ENCODE peak calls at places on chromosomes 11 and 22, in ten cellular contexts. One of them, this sample, is unnamed.

GRCh38 chr11:110000045-110000502 is 93.1 kb upstream of the ZC3H12C start:
- DNase-seq in stimulated activated naive B cell treated with anti-CD40 and anti-IgM and Interleukin-4, amounts not matched to agents 10 μg/mL and 1 μg/mL and 100 μg/mL, for 72 hours: peak; percentile 64
- DNase-seq in PC-3: peak; percentile 93
- DNase-seq in anterior cingulate cortex: no peak
- DNase-seq in cardiac fibroblast: peak; percentile 95
- DNase-seq in T1000: no peak
- DNase-seq in kidney glomerular epithelial cell: peak; percentile 72
- DNase-seq in HS-5: peak; percentile 52
- DNase-seq in kidney tubule cell: peak; percentile 88
- DNase-seq in activated effector memory CD4-positive, alpha-beta T cell treated with Interleukin-2 at 50 U/mL for 16 hours: no peak
- DNase-seq in this sample: peak; percentile 65

GRCh38 chr11:536841-537621 is at the start of gene LRRC56:
- DNase-seq in stimulated activated naive B cell treated with anti-CD40 and anti-IgM and Interleukin-4, amounts not matched to agents 10 μg/mL and 1 μg/mL and 100 μg/mL, for 72 hours: peak; percentile 96
- DNase-seq in PC-3: peak; percentile 86
- DNase-seq in anterior cingulate cortex: peak; percentile 34
- DNase-seq in cardiac fibroblast: peak; percentile 76
- DNase-seq in T1000: peak; percentile 83
- DNase-seq in kidney glomerular epithelial cell: peak; percentile 58
- DNase-seq in HS-5: no peak
- DNase-seq in kidney tubule cell: peak; percentile 91
- DNase-seq in activated effector memory CD4-positive, alpha-beta T cell treated with Interleukin-2 at 50 U/mL for 16 hours: peak; percentile 83
- DNase-seq in this sample: peak; percentile 81

GRCh38 chr11:75583710-75584658 is 21.9 kb downstream of the SERPINH1 start:
- DNase-seq in stimulated activated naive B cell treated with anti-CD40 and anti-IgM and Interleukin-4, amounts not matched to agents 10 μg/mL and 1 μg/mL and 100 μg/mL, for 72 hours: no peak
- DNase-seq in PC-3: no peak
- DNase-seq in anterior cingulate cortex: peak; percentile 67
- DNase-seq in cardiac fibroblast: peak; percentile 47
- DNase-seq in T1000: no peak
- DNase-seq in kidney glomerular epithelial cell: peak; percentile 41
- DNase-seq in HS-5: no peak
- DNase-seq in kidney tubule cell: peak; percentile 50
- DNase-seq in activated effector memory CD4-positive, alpha-beta T cell treated with Interleukin-2 at 50 U/mL for 16 hours: no peak
- DNase-seq in this sample: no peak

GRCh38 chr11:70532066-70532440 is 133.7 kb downstream of the CTTN start:
- DNase-seq in stimulated activated naive B cell treated with anti-CD40 and anti-IgM and Interleukin-4, amounts not matched to agents 10 μg/mL and 1 μg/mL and 100 μg/mL, for 72 hours: no peak
- DNase-seq in PC-3: no peak
- DNase-seq in anterior cingulate cortex: no peak
- DNase-seq in cardiac fibroblast: no peak
- DNase-seq in T1000: no peak
- DNase-seq in kidney glomerular epithelial cell: no peak
- DNase-seq in HS-5: no peak
- DNase-seq in kidney tubule cell: peak; percentile 16
- DNase-seq in activated effector memory CD4-positive, alpha-beta T cell treated with Interleukin-2 at 50 U/mL for 16 hours: no peak
- DNase-seq in this sample: no peak

GRCh38 chr11:131827440-131827839 is 457.0 kb downstream of the NTM start:
- DNase-seq in stimulated activated naive B cell treated with anti-CD40 and anti-IgM and Interleukin-4, amounts not matched to agents 10 μg/mL and 1 μg/mL and 100 μg/mL, for 72 hours: no peak
- DNase-seq in PC-3: no peak
- DNase-seq in anterior cingulate cortex: no peak
- DNase-seq in cardiac fibroblast: no peak
- DNase-seq in T1000: no peak
- DNase-seq in kidney glomerular epithelial cell: no peak
- DNase-seq in HS-5: no peak
- DNase-seq in kidney tubule cell: no peak
- DNase-seq in activated effector memory CD4-positive, alpha-beta T cell treated with Interleukin-2 at 50 U/mL for 16 hours: no peak
- DNase-seq in this sample: no peak

GRCh38 chr11:2315395-2316168 is 13.8 kb downstream of the TSPAN32 start:
- DNase-seq in stimulated activated naive B cell treated with anti-CD40 and anti-IgM and Interleukin-4, amounts not matched to agents 10 μg/mL and 1 μg/mL and 100 μg/mL, for 72 hours: no peak
- DNase-seq in PC-3: no peak
- DNase-seq in anterior cingulate cortex: no peak
- DNase-seq in cardiac fibroblast: no peak
- DNase-seq in T1000: no peak
- DNase-seq in kidney glomerular epithelial cell: no peak
- DNase-seq in HS-5: no peak
- DNase-seq in kidney tubule cell: no peak
- DNase-seq in activated effector memory CD4-positive, alpha-beta T cell treated with Interleukin-2 at 50 U/mL for 16 hours: no peak
- DNase-seq in this sample: no peak

GRCh38 chr11:112555491-112556364 is 295.1 kb upstream of the PLET1 start:
- DNase-seq in stimulated activated naive B cell treated with anti-CD40 and anti-IgM and Interleukin-4, amounts not matched to agents 10 μg/mL and 1 μg/mL and 100 μg/mL, for 72 hours: peak; percentile 13
- DNase-seq in PC-3: peak; percentile 65
- DNase-seq in anterior cingulate cortex: peak; percentile 49
- DNase-seq in cardiac fibroblast: peak; percentile 32
- DNase-seq in T1000: no peak
- DNase-seq in kidney glomerular epithelial cell: peak; percentile 21
- DNase-seq in HS-5: no peak
- DNase-seq in kidney tubule cell: peak; percentile 42
- DNase-seq in activated effector memory CD4-positive, alpha-beta T cell treated with Interleukin-2 at 50 U/mL for 16 hours: peak; percentile 59
- DNase-seq in this sample: peak; percentile 38

GRCh38 chr11:69540118-69541000 is 58.9 kb downstream of the LINC01488 start:
- DNase-seq in stimulated activated naive B cell treated with anti-CD40 and anti-IgM and Interleukin-4, amounts not matched to agents 10 μg/mL and 1 μg/mL and 100 μg/mL, for 72 hours: no peak
- DNase-seq in PC-3: peak; percentile 16
- DNase-seq in anterior cingulate cortex: peak; percentile 69
- DNase-seq in cardiac fibroblast: peak; percentile 26
- DNase-seq in T1000: no peak
- DNase-seq in kidney glomerular epithelial cell: no peak
- DNase-seq in HS-5: no peak
- DNase-seq in kidney tubule cell: peak; percentile 60
- DNase-seq in activated effector memory CD4-positive, alpha-beta T cell treated with Interleukin-2 at 50 U/mL for 16 hours: no peak
- DNase-seq in this sample: no peak

GRCh38 chr22:47175761-47176359 is 413.4 kb downstream of the TBC1D22A start:
- DNase-seq in stimulated activated naive B cell treated with anti-CD40 and anti-IgM and Interleukin-4, amounts not matched to agents 10 μg/mL and 1 μg/mL and 100 μg/mL, for 72 hours: no peak
- DNase-seq in PC-3: no peak
- DNase-seq in anterior cingulate cortex: no peak
- DNase-seq in cardiac fibroblast: no peak
- DNase-seq in T1000: no peak
- DNase-seq in kidney glomerular epithelial cell: no peak
- DNase-seq in HS-5: no peak
- DNase-seq in kidney tubule cell: no peak
- DNase-seq in activated effector memory CD4-positive, alpha-beta T cell treated with Interleukin-2 at 50 U/mL for 16 hours: no peak
- DNase-seq in this sample: no peak

GRCh38 chr22:24435861-24436351 is 8.5 kb downstream of the ADORA2A start:
- DNase-seq in stimulated activated naive B cell treated with anti-CD40 and anti-IgM and Interleukin-4, amounts not matched to agents 10 μg/mL and 1 μg/mL and 100 μg/mL, for 72 hours: no peak
- DNase-seq in PC-3: no peak
- DNase-seq in anterior cingulate cortex: no peak
- DNase-seq in cardiac fibroblast: peak; percentile 91
- DNase-seq in T1000: peak; percentile 43
- DNase-seq in kidney glomerular epithelial cell: no peak
- DNase-seq in HS-5: peak; percentile 41
- DNase-seq in kidney tubule cell: no peak
- DNase-seq in activated effector memory CD4-positive, alpha-beta T cell treated with Interleukin-2 at 50 U/mL for 16 hours: no peak
- DNase-seq in this sample: no peak

GRCh38 chr11:125345706-125346561 is 150.1 kb downstream of the FEZ1 start:
- DNase-seq in stimulated activated naive B cell treated with anti-CD40 and anti-IgM and Interleukin-4, amounts not matched to agents 10 μg/mL and 1 μg/mL and 100 μg/mL, for 72 hours: no peak
- DNase-seq in PC-3: peak; percentile 74
- DNase-seq in anterior cingulate cortex: peak; percentile 55
- DNase-seq in cardiac fibroblast: peak; percentile 91
- DNase-seq in T1000: peak; percentile 55
- DNase-seq in kidney glomerular epithelial cell: peak; percentile 75
- DNase-seq in HS-5: no peak
- DNase-seq in kidney tubule cell: peak; percentile 50
- DNase-seq in activated effector memory CD4-positive, alpha-beta T cell treated with Interleukin-2 at 50 U/mL for 16 hours: no peak
- DNase-seq in this sample: peak; percentile 57

GRCh38 chr11:116427903-116428637 is 344.7 kb downstream of the BUD13 start:
- DNase-seq in stimulated activated naive B cell treated with anti-CD40 and anti-IgM and Interleukin-4, amounts not matched to agents 10 μg/mL and 1 μg/mL and 100 μg/mL, for 72 hours: no peak
- DNase-seq in PC-3: peak; percentile 15
- DNase-seq in anterior cingulate cortex: no peak
- DNase-seq in cardiac fibroblast: no peak
- DNase-seq in T1000: no peak
- DNase-seq in kidney glomerular epithelial cell: no peak
- DNase-seq in HS-5: no peak
- DNase-seq in kidney tubule cell: no peak
- DNase-seq in activated effector memory CD4-positive, alpha-beta T cell treated with Interleukin-2 at 50 U/mL for 16 hours: no peak
- DNase-seq in this sample: no peak

GRCh38 chr11:9020881-9021280 is 17.1 kb upstream of the NRIP3 start:
- DNase-seq in stimulated activated naive B cell treated with anti-CD40 and anti-IgM and Interleukin-4, amounts not matched to agents 10 μg/mL and 1 μg/mL and 100 μg/mL, for 72 hours: no peak
- DNase-seq in PC-3: no peak
- DNase-seq in anterior cingulate cortex: no peak
- DNase-seq in cardiac fibroblast: peak; percentile 6
- DNase-seq in T1000: no peak
- DNase-seq in kidney glomerular epithelial cell: no peak
- DNase-seq in HS-5: no peak
- DNase-seq in kidney tubule cell: no peak
- DNase-seq in activated effector memory CD4-positive, alpha-beta T cell treated with Interleukin-2 at 50 U/mL for 16 hours: no peak
- DNase-seq in this sample: no peak

GRCh38 chr22:17084554-17085276 is at the start of gene IL17RA:
- DNase-seq in stimulated activated naive B cell treated with anti-CD40 and anti-IgM and Interleukin-4, amounts not matched to agents 10 μg/mL and 1 μg/mL and 100 μg/mL, for 72 hours: peak; percentile 92
- DNase-seq in PC-3: peak; percentile 83
- DNase-seq in anterior cingulate cortex: peak; percentile 67
- DNase-seq in cardiac fibroblast: peak; percentile 89
- DNase-seq in T1000: peak; percentile 82
- DNase-seq in kidney glomerular epithelial cell: peak; percentile 89
- DNase-seq in HS-5: no peak
- DNase-seq in kidney tubule cell: peak; percentile 94
- DNase-seq in activated effector memory CD4-positive, alpha-beta T cell treated with Interleukin-2 at 50 U/mL for 16 hours: peak; percentile 97
- DNase-seq in this sample: peak; percentile 94

GRCh38 chr22:48358886-48359612 is 1468.6 kb downstream of the BRD1 start:
- DNase-seq in stimulated activated naive B cell treated with anti-CD40 and anti-IgM and Interleukin-4, amounts not matched to agents 10 μg/mL and 1 μg/mL and 100 μg/mL, for 72 hours: no peak
- DNase-seq in PC-3: no peak
- DNase-seq in anterior cingulate cortex: no peak
- DNase-seq in cardiac fibroblast: no peak
- DNase-seq in T1000: no peak
- DNase-seq in kidney glomerular epithelial cell: no peak
- DNase-seq in HS-5: no peak
- DNase-seq in kidney tubule cell: no peak
- DNase-seq in activated effector memory CD4-positive, alpha-beta T cell treated with Interleukin-2 at 50 U/mL for 16 hours: no peak
- DNase-seq in this sample: no peak

GRCh38 chr22:30192427-30192826 is 54.1 kb downstream of the LIF start:
- DNase-seq in stimulated activated naive B cell treated with anti-CD40 and anti-IgM and Interleukin-4, amounts not matched to agents 10 μg/mL and 1 μg/mL and 100 μg/mL, for 72 hours: no peak
- DNase-seq in PC-3: peak; percentile 80
- DNase-seq in anterior cingulate cortex: no peak
- DNase-seq in cardiac fibroblast: peak; percentile 48
- DNase-seq in T1000: no peak
- DNase-seq in kidney glomerular epithelial cell: no peak
- DNase-seq in HS-5: no peak
- DNase-seq in kidney tubule cell: peak; percentile 54
- DNase-seq in activated effector memory CD4-positive, alpha-beta T cell treated with Interleukin-2 at 50 U/mL for 16 hours: no peak
- DNase-seq in this sample: no peak

GRCh38 chr22:42178910-42179495 is 48.4 kb upstream of the CYP2D6 start:
- DNase-seq in stimulated activated naive B cell treated with anti-CD40 and anti-IgM and Interleukin-4, amounts not matched to agents 10 μg/mL and 1 μg/mL and 100 μg/mL, for 72 hours: no peak
- DNase-seq in PC-3: no peak
- DNase-seq in anterior cingulate cortex: no peak
- DNase-seq in cardiac fibroblast: no peak
- DNase-seq in T1000: no peak
- DNase-seq in kidney glomerular epithelial cell: no peak
- DNase-seq in HS-5: no peak
- DNase-seq in kidney tubule cell: no peak
- DNase-seq in activated effector memory CD4-positive, alpha-beta T cell treated with Interleukin-2 at 50 U/mL for 16 hours: no peak
- DNase-seq in this sample: no peak

GRCh38 chr22:40176921-40177737 is 596 bp upstream of the TNRC6B start:
- DNase-seq in stimulated activated naive B cell treated with anti-CD40 and anti-IgM and Interleukin-4, amounts not matched to agents 10 μg/mL and 1 μg/mL and 100 μg/mL, for 72 hours: peak; percentile 32
- DNase-seq in PC-3: peak; percentile 86
- DNase-seq in anterior cingulate cortex: no peak
- DNase-seq in cardiac fibroblast: peak; percentile 82
- DNase-seq in T1000: no peak
- DNase-seq in kidney glomerular epithelial cell: peak; percentile 61
- DNase-seq in HS-5: no peak
- DNase-seq in kidney tubule cell: peak; percentile 64
- DNase-seq in activated effector memory CD4-positive, alpha-beta T cell treated with Interleukin-2 at 50 U/mL for 16 hours: peak; percentile 60
- DNase-seq in this sample: peak; percentile 74

GRCh38 chr11:12993626-12994025 is 15.5 kb upstream of the RASSF10 start:
- DNase-seq in stimulated activated naive B cell treated with anti-CD40 and anti-IgM and Interleukin-4, amounts not matched to agents 10 μg/mL and 1 μg/mL and 100 μg/mL, for 72 hours: no peak
- DNase-seq in PC-3: peak; percentile 68
- DNase-seq in anterior cingulate cortex: no peak
- DNase-seq in cardiac fibroblast: no peak
- DNase-seq in T1000: no peak
- DNase-seq in kidney glomerular epithelial cell: no peak
- DNase-seq in HS-5: no peak
- DNase-seq in kidney tubule cell: peak; percentile 49
- DNase-seq in activated effector memory CD4-positive, alpha-beta T cell treated with Interleukin-2 at 50 U/mL for 16 hours: no peak
- DNase-seq in this sample: peak; percentile 59

GRCh38 chr11:86638673-86639072 is 33.7 kb downstream of the ME3 start:
- DNase-seq in stimulated activated naive B cell treated with anti-CD40 and anti-IgM and Interleukin-4, amounts not matched to agents 10 μg/mL and 1 μg/mL and 100 μg/mL, for 72 hours: no peak
- DNase-seq in PC-3: no peak
- DNase-seq in anterior cingulate cortex: no peak
- DNase-seq in cardiac fibroblast: no peak
- DNase-seq in T1000: no peak
- DNase-seq in kidney glomerular epithelial cell: no peak
- DNase-seq in HS-5: no peak
- DNase-seq in kidney tubule cell: no peak
- DNase-seq in activated effector memory CD4-positive, alpha-beta T cell treated with Interleukin-2 at 50 U/mL for 16 hours: no peak
- DNase-seq in this sample: no peak

GRCh38 chr11:13105237-13105844 is 96.2 kb downstream of the RASSF10 start:
- DNase-seq in stimulated activated naive B cell treated with anti-CD40 and anti-IgM and Interleukin-4, amounts not matched to agents 10 μg/mL and 1 μg/mL and 100 μg/mL, for 72 hours: no peak
- DNase-seq in PC-3: no peak
- DNase-seq in anterior cingulate cortex: no peak
- DNase-seq in cardiac fibroblast: no peak
- DNase-seq in T1000: no peak
- DNase-seq in kidney glomerular epithelial cell: no peak
- DNase-seq in HS-5: no peak
- DNase-seq in kidney tubule cell: peak; percentile 33
- DNase-seq in activated effector memory CD4-positive, alpha-beta T cell treated with Interleukin-2 at 50 U/mL for 16 hours: no peak
- DNase-seq in this sample: no peak

GRCh38 chr11:3809624-3809928 is 1.2 kb downstream of the PGAP2 start:
- DNase-seq in stimulated activated naive B cell treated with anti-CD40 and anti-IgM and Interleukin-4, amounts not matched to agents 10 μg/mL and 1 μg/mL and 100 μg/mL, for 72 hours: no peak
- DNase-seq in PC-3: no peak
- DNase-seq in anterior cingulate cortex: no peak
- DNase-seq in cardiac fibroblast: no peak
- DNase-seq in T1000: no peak
- DNase-seq in kidney glomerular epithelial cell: no peak
- DNase-seq in HS-5: no peak
- DNase-seq in kidney tubule cell: no peak
- DNase-seq in activated effector memory CD4-positive, alpha-beta T cell treated with Interleukin-2 at 50 U/mL for 16 hours: no peak
- DNase-seq in this sample: peak; percentile 25

GRCh38 chr22:34111210-34111824 is 191.0 kb upstream of the LARGE1 start:
- DNase-seq in stimulated activated naive B cell treated with anti-CD40 and anti-IgM and Interleukin-4, amounts not matched to agents 10 μg/mL and 1 μg/mL and 100 μg/mL, for 72 hours: peak; percentile 8
- DNase-seq in PC-3: peak; percentile 3
- DNase-seq in anterior cingulate cortex: no peak
- DNase-seq in cardiac fibroblast: peak; percentile 40
- DNase-seq in T1000: no peak
- DNase-seq in kidney glomerular epithelial cell: peak; percentile 16
- DNase-seq in HS-5: no peak
- DNase-seq in kidney tubule cell: peak; percentile 44
- DNase-seq in activated effector memory CD4-positive, alpha-beta T cell treated with Interleukin-2 at 50 U/mL for 16 hours: no peak
- DNase-seq in this sample: peak; percentile 22

GRCh38 chr11:123255909-123256308 is 60.9 kb upstream of the CLMP start:
- DNase-seq in stimulated activated naive B cell treated with anti-CD40 and anti-IgM and Interleukin-4, amounts not matched to agents 10 μg/mL and 1 μg/mL and 100 μg/mL, for 72 hours: no peak
- DNase-seq in PC-3: no peak
- DNase-seq in anterior cingulate cortex: no peak
- DNase-seq in cardiac fibroblast: no peak
- DNase-seq in T1000: no peak
- DNase-seq in kidney glomerular epithelial cell: no peak
- DNase-seq in HS-5: no peak
- DNase-seq in kidney tubule cell: no peak
- DNase-seq in activated effector memory CD4-positive, alpha-beta T cell treated with Interleukin-2 at 50 U/mL for 16 hours: no peak
- DNase-seq in this sample: no peak

GRCh38 chr22:42344391-42344861 is 74.0 kb upstream of the TCF20 start:
- DNase-seq in stimulated activated naive B cell treated with anti-CD40 and anti-IgM and Interleukin-4, amounts not matched to agents 10 μg/mL and 1 μg/mL and 100 μg/mL, for 72 hours: no peak
- DNase-seq in PC-3: no peak
- DNase-seq in anterior cingulate cortex: peak; percentile 91
- DNase-seq in cardiac fibroblast: no peak
- DNase-seq in T1000: no peak
- DNase-seq in kidney glomerular epithelial cell: no peak
- DNase-seq in HS-5: no peak
- DNase-seq in kidney tubule cell: peak; percentile 29
- DNase-seq in activated effector memory CD4-positive, alpha-beta T cell treated with Interleukin-2 at 50 U/mL for 16 hours: no peak
- DNase-seq in this sample: peak; percentile 40

GRCh38 chr22:46058591-46059519 is 81.9 kb upstream of the WNT7B start:
- DNase-seq in stimulated activated naive B cell treated with anti-CD40 and anti-IgM and Interleukin-4, amounts not matched to agents 10 μg/mL and 1 μg/mL and 100 μg/mL, for 72 hours: no peak
- DNase-seq in PC-3: peak; percentile 35
- DNase-seq in anterior cingulate cortex: no peak
- DNase-seq in cardiac fibroblast: peak; percentile 48
- DNase-seq in T1000: no peak
- DNase-seq in kidney glomerular epithelial cell: no peak
- DNase-seq in HS-5: no peak
- DNase-seq in kidney tubule cell: no peak
- DNase-seq in activated effector memory CD4-positive, alpha-beta T cell treated with Interleukin-2 at 50 U/mL for 16 hours: no peak
- DNase-seq in this sample: no peak

GRCh38 chr11:65251476-65251875 is 10.3 kb upstream of the POLA2 start:
- DNase-seq in stimulated activated naive B cell treated with anti-CD40 and anti-IgM and Interleukin-4, amounts not matched to agents 10 μg/mL and 1 μg/mL and 100 μg/mL, for 72 hours: no peak
- DNase-seq in PC-3: peak; percentile 19
- DNase-seq in anterior cingulate cortex: no peak
- DNase-seq in cardiac fibroblast: peak; percentile 13
- DNase-seq in T1000: no peak
- DNase-seq in kidney glomerular epithelial cell: no peak
- DNase-seq in HS-5: no peak
- DNase-seq in kidney tubule cell: no peak
- DNase-seq in activated effector memory CD4-positive, alpha-beta T cell treated with Interleukin-2 at 50 U/mL for 16 hours: no peak
- DNase-seq in this sample: no peak

GRCh38 chr22:47779474-47779873 is 1017.0 kb downstream of the TBC1D22A start:
- DNase-seq in stimulated activated naive B cell treated with anti-CD40 and anti-IgM and Interleukin-4, amounts not matched to agents 10 μg/mL and 1 μg/mL and 100 μg/mL, for 72 hours: no peak
- DNase-seq in PC-3: no peak
- DNase-seq in anterior cingulate cortex: no peak
- DNase-seq in cardiac fibroblast: no peak
- DNase-seq in T1000: no peak
- DNase-seq in kidney glomerular epithelial cell: no peak
- DNase-seq in HS-5: no peak
- DNase-seq in kidney tubule cell: no peak
- DNase-seq in activated effector memory CD4-positive, alpha-beta T cell treated with Interleukin-2 at 50 U/mL for 16 hours: no peak
- DNase-seq in this sample: no peak

This sample was measured in epithelial cell of esophagus.